ENCODE peak calls at places on chromosomes 7 and 10, in nine cellular contexts. X is mesothelial cell of epicardium, O is fibroblast of the aortic adventitia, M is lower lobe of right lung, Y is AG09309, I is fibroblast of mammary gland, R is progenitor cell of endocrine pancreas, K is PC-3, C is heart right ventricle. P is an unnamed sample.

GRCh38 chr7:128032605-128033235 is 1.5 kb upstream of the LRRC4 start:
- DNase-seq in X (no peak), O (no peak), M (peak; percentile 58), Y (no peak), I (no peak), R (peak; percentile 32), K (no peak), C (peak; percentile 21), P (no peak)

GRCh38 chr10:75019360-75019759 is 92.1 kb upstream of the SAMD8 start:
- DNase-seq in X (no peak), O (peak; percentile 65), M (no peak), Y (no peak), I (peak; percentile 50), R (no peak), K (peak; percentile 88), C (no peak), P (peak; percentile 17)

GRCh38 chr10:127079348-127079747 is 117.0 kb downstream of the INSYN2A start:
- DNase-seq in X (no peak), O (no peak), M (no peak), Y (no peak), I (no peak), R (no peak), K (no peak), C (no peak), P (no peak)

GRCh38 chr10:47237316-47238260 is 62.4 kb upstream of the GDF10 start:
- DNase-seq in X (no peak), O (no peak), M (no peak), Y (no peak), I (no peak), R (peak; percentile 4), K (no peak), C (no peak), P (no peak)

GRCh38 chr10:1635340-1635739 is 102.0 kb downstream of the ADARB2 start:
- DNase-seq in X (no peak), O (no peak), M (no peak), Y (no peak), I (no peak), R (no peak), K (no peak), C (no peak), P (no peak)

GRCh38 chr7:38846280-38846679 is 62.7 kb downstream of the VPS41 start:
- DNase-seq in X (no peak), O (no peak), M (no peak), Y (no peak), I (no peak), R (no peak), K (peak; percentile 42), C (no peak), P (no peak)

GRCh38 chr7:30276203-30276900 is 8.0 kb upstream of the ZNRF2 start:
- DNase-seq in X (no peak), O (peak; percentile 73), M (no peak), Y (peak; percentile 31), I (peak; percentile 69), R (peak; percentile 17), K (peak; percentile 82), C (peak; percentile 59), P (peak; percentile 48)

GRCh38 chr10:101851411-101852116 is 8.0 kb upstream of the KCNIP2 start:
- DNase-seq in X (no peak), O (peak; percentile 72), M (no peak), Y (no peak), I (peak; percentile 23), R (no peak), K (no peak), C (no peak), P (no peak)

GRCh38 chr10:114499630-114500190 is 95.4 kb upstream of the AFAP1L2 start:
- DNase-seq in X (no peak), O (no peak), M (no peak), Y (no peak), I (no peak), R (no peak), K (peak; percentile 43), C (no peak), P (no peak)

GRCh38 chr10:10870523-10871241 is 147.0 kb upstream of the CELF2 start:
- DNase-seq in X (no peak), O (peak; percentile 7), M (no peak), Y (no peak), I (peak; percentile 38), R (no peak), K (no peak), C (no peak), P (no peak)

GRCh38 chr10:47330366-47330765 is 8.1 kb downstream of the GDF2 start:
- DNase-seq in X (no peak), O (no peak), M (no peak), Y (no peak), I (no peak), R (no peak), K (no peak), C (no peak), P (no peak)

GRCh38 chr7:4513450-4513849 is 168.6 kb upstream of the FOXK1 start:
- DNase-seq in X (no peak), O (no peak), M (no peak), Y (no peak), I (no peak), R (no peak), K (no peak), C (no peak), P (no peak)

GRCh38 chr10:44963772-44964633 is 4.4 kb downstream of the RASSF4 start:
- DNase-seq in X (no peak), O (no peak), M (peak; percentile 85), Y (no peak), I (no peak), R (no peak), K (no peak), C (peak; percentile 65), P (no peak)
- TF ChIP-seq CTCF in X (no peak), O (no peak), M (no peak), Y (no peak), I (no peak), R (no peak), K (peak; percentile 10), C (no peak), P (no peak)

GRCh38 chr10:72332423-72333110 is 22.2 kb downstream of the DNAJB12 start:
- DNase-seq in X (no peak), O (no peak), M (no peak), Y (no peak), I (no peak), R (no peak), K (no peak), C (no peak), P (no peak)

GRCh38 chr10:72333111-72334012 is 21.4 kb downstream of the DNAJB12 start:
- DNase-seq in X (no peak), O (no peak), M (no peak), Y (no peak), I (no peak), R (no peak), K (no peak), C (no peak), P (no peak)

GRCh38 chr10:72329290-72330058 is 25.2 kb downstream of the DNAJB12 start:
- DNase-seq in X (no peak), O (no peak), M (peak; percentile 70), Y (no peak), I (no peak), R (no peak), K (no peak), C (no peak), P (no peak)

GRCh38 chr10:72330059-72330426 is 24.7 kb downstream of the DNAJB12 start:
- DNase-seq in X (no peak), O (no peak), M (no peak), Y (no peak), I (no peak), R (no peak), K (no peak), C (no peak), P (no peak)

DNA sequence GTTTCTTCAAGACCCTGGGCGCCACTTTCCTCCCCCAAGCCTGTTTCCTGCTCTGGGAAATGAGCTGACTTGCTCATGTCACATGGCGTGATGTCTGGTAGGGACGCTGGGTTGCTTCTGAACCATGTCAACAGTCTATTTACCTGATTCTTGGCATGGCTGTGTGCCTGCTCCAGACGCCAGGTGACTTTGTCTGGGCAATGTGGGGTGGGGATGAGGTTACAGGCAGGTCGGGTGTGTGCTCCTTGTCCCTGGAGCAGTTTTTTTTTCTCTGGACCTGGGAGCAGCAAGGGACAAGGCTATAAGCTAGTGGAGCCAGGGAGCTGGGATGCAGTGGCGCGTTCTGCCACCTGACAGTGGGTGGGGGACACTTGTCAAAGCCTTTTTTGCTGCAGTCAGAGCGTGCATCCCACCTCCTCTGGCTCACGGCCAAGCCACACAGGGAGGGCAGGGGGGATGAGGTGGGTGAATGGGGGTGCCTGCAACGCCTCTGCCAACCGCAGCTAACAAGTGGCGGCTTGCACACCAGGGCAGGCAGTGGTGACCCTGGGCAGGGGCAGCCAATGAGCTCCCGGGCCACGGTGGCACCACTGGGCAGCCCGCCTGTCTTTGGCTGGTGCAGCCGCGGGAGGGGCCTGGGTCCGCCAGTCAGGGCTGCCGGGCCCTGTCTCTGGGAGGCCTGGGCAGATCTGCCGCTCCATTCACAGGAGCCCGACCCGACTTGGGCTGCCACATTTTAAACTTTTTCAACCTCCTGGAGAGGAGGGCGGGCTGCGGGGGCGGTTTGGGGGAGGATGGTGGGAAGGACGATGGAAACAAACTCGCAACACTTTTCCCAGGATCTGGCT is 22.9 kb downstream of the DNAJB12 start:
- DNase-seq in X (peak; percentile 55), O (peak; percentile 59), M (peak; percentile 96), Y (no peak), I (peak; percentile 88), R (peak; percentile 47), K (peak; percentile 77), C (peak; percentile 82), P (no peak)
- TF ChIP-seq CTCF in X (peak; percentile 35), O (no peak), M (peak; percentile 44), Y (no peak), I (peak; percentile 9), R (peak; percentile 21), K (no peak), C (peak; percentile 27), P (no peak)

GRCh38 chr10:97633921-97634320 is 621 bp upstream of the MORN4 start:
- DNase-seq in X (no peak), O (no peak), M (no peak), Y (no peak), I (no peak), R (no peak), K (peak; percentile 20), C (no peak), P (no peak)
- TF ChIP-seq CTCF in X (no peak), O (peak; percentile 11), M (peak; percentile 21), Y (no peak), I (peak; percentile 19), R (peak; percentile 37), K (no peak), C (no peak), P (peak; percentile 44)

GRCh38 chr10:92834331-92834730 is 14.0 kb upstream of the EXOC6 start:
- DNase-seq in X (no peak), O (no peak), M (no peak), Y (no peak), I (no peak), R (no peak), K (no peak), C (no peak), P (no peak)

GRCh38 chr10:92834981-92835380 is 13.3 kb upstream of the EXOC6 start:
- DNase-seq in X (no peak), O (peak; percentile 49), M (no peak), Y (no peak), I (no peak), R (no peak), K (peak; percentile 45), C (no peak), P (peak; percentile 5)

GRCh38 chr10:92844746-92845145 is 3.6 kb upstream of the EXOC6 start:
- DNase-seq in X (no peak), O (no peak), M (no peak), Y (no peak), I (no peak), R (no peak), K (no peak), C (no peak), P (peak; percentile 35)

GRCh38 chr10:92837462-92837861 is 10.9 kb upstream of the EXOC6 start:
- DNase-seq in X (no peak), O (no peak), M (no peak), Y (no peak), I (no peak), R (no peak), K (no peak), C (no peak), P (no peak)

GRCh38 chr10:92839191-92840085 is 8.9 kb upstream of the EXOC6 start:
- DNase-seq in X (no peak), O (peak; percentile 87), M (peak; percentile 79), Y (no peak), I (peak; percentile 44), R (no peak), K (no peak), C (peak; percentile 74), P (peak; percentile 44)
- TF ChIP-seq CTCF in X (peak; percentile 47), O (peak; percentile 14), M (peak; percentile 30), Y (peak; percentile 15), I (no peak), R (peak; percentile 54), K (peak; percentile 39), C (peak; percentile 51), P (peak; percentile 67)